ENCODE peak calls at places on chromosomes 13 and 19, in five cellular contexts. T, F, L, I and U are unnamed samples.

GRCh38 chr19:30309983-30310805 is 62.0 kb upstream of the ZNF536 start:
- DNase-seq in T (no peak), F (no peak), L (no peak), I (no peak), U (no peak)

GRCh38 chr13:23701646-23702045 is 131.4 kb downstream of the TNFRSF19 start:
- DNase-seq in T (peak; percentile 38), F (no peak), L (peak; percentile 64), I (peak; percentile 63), U (peak; percentile 91)

GRCh38 chr19:17654993-17655392 is 33.2 kb downstream of the UNC13A start:
- DNase-seq in T (peak; percentile 66), F (no peak), L (no peak), I (no peak), U (no peak)

GRCh38 chr19:48713041-48713863 is 6.3 kb downstream of the MAMSTR start:
- DNase-seq in T (peak; percentile 52), F (no peak), L (peak; percentile 52), I (no peak), U (no peak)

GRCh38 chr13:68047889-68048288 is 817.8 kb upstream of the PCDH9 start:
- DNase-seq in T (no peak), F (no peak), L (no peak), I (no peak), U (no peak)

GRCh38 chr19:39531834-39532232 is 819 bp downstream of the EID2B start:
- DNase-seq in T (no peak), F (no peak), L (peak; percentile 12), I (no peak), U (no peak)

GRCh38 chr13:98647121-98647520 is 70.2 kb upstream of the STK24 start:
- DNase-seq in T (no peak), F (no peak), L (no peak), I (no peak), U (no peak)

GRCh38 chr13:36795463-36795862 is 23.6 kb upstream of the RFXAP start:
- DNase-seq in T (no peak), F (no peak), L (no peak), I (no peak), U (no peak)

GRCh38 chr19:33407716-33408115 is 34.2 kb downstream of the CEBPG start:
- DNase-seq in T (peak; percentile 23), F (no peak), L (no peak), I (no peak), U (no peak)

DNA sequence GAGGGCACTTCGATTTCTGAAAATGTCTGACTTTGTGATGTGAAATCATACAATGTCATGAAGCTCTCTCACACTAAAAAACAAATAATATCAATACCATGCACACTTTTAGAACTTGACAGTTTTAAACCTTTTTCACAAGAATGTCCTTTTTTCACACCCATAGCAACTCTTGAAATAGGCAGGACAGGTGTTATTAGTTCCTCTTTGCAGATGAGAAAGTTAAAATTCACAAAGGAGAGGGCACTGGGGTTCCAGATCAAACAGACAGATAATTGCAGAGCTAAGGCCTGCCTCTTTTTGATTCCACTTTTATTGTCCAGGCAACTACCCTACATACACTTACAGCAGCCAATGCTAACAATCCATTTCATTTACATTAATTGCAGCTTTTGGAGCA is 142.8 kb downstream of the KLF12 start:
- DNase-seq in T (no peak), F (no peak), L (no peak), I (no peak), U (no peak)
- H3K4me3 ChIP-seq in T (no peak overlapping the region), F (no peak overlapping the region), L (no peak overlapping the region), I (no peak overlapping the region), U (no peak overlapping the region)

DNA sequence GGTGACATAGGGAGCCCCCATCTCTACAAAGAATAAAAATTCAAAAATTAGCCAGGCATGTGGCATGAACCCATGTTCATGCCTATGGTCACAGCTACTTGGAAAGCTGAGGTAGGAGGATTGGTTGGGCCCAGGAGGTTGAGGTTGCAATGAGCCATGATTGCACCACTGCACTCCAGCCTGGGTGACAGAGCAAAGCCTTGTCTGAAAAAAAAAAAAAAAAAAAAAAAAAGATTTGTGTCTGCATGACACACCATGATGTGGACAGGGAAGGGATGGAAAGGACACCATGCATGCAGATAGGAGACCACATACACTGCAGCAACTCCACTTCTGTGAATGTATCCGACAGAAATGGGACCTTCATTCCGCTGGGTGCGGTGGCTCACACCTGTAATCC is 34.0 kb upstream of the HOMER3 start:
- DNase-seq in T (no peak), F (no peak), L (peak; percentile 66), I (no peak), U (no peak)
- TF ChIP-seq CTCF in T (no peak), F (no peak), L (no peak), I (no peak), U (no peak)

GRCh38 chr19:32223106-32223505 is 122.3 kb upstream of the ZNF507 start:
- DNase-seq in T (no peak), F (no peak), L (no peak), I (no peak), U (no peak)

GRCh38 chr19:32223595-32224370 is 121.6 kb upstream of the ZNF507 start:
- DNase-seq in T (no peak), F (no peak), L (no peak), I (no peak), U (no peak)

GRCh38 chr19:32222594-32222993 is 122.8 kb upstream of the ZNF507 start:
- DNase-seq in T (no peak), F (no peak), L (no peak), I (no peak), U (no peak)

GRCh38 chr19:32227561-32228165 is 117.7 kb upstream of the ZNF507 start:
- DNase-seq in T (no peak), F (no peak), L (no peak), I (no peak), U (no peak)

GRCh38 chr19:32224371-32225244 is 120.8 kb upstream of the ZNF507 start:
- DNase-seq in T (peak; percentile 74), F (peak; percentile 82), L (peak; percentile 79), I (no peak), U (peak; percentile 24)
- H3K4me3 ChIP-seq in T (no peak overlapping the region), F (peak overlapping the region; percentile 30), L (peak overlapping the region; percentile 12), I (no peak overlapping the region), U (peak overlapping the region; percentile 13)

GRCh38 chr19:42334697-42335373 is 9.4 kb downstream of the MEGF8 start:
- DNase-seq in T (no peak), F (no peak), L (no peak), I (no peak), U (no peak)

GRCh38 chr19:42333018-42333417 is 7.6 kb downstream of the MEGF8 start:
- DNase-seq in T (no peak), F (no peak), L (no peak), I (no peak), U (no peak)

GRCh38 chr19:42330521-42330835 is 5.0 kb downstream of the MEGF8 start:
- DNase-seq in T (no peak), F (no peak), L (peak; percentile 41), I (no peak), U (no peak)

GRCh38 chr19:42333975-42334696 is 8.7 kb downstream of the MEGF8 start:
- DNase-seq in T (no peak), F (no peak), L (no peak), I (no peak), U (no peak)

GRCh38 chr19:42332059-42332458 is 6.6 kb downstream of the MEGF8 start:
- DNase-seq in T (no peak), F (no peak), L (no peak), I (no peak), U (no peak)
- TF ChIP-seq CTCF in T (no peak), F (no peak), L (no peak), I (no peak), U (no peak)

GRCh38 chr19:10510301-10510802 is 6.9 kb downstream of the S1PR5 start:
- DNase-seq in T (peak; percentile 47), F (no peak), L (no peak), I (no peak), U (no peak)
- H3K4me3 ChIP-seq in T (no peak overlapping the region), F (no peak overlapping the region), L (no peak overlapping the region), I (no peak overlapping the region), U (no peak overlapping the region)

DNA sequence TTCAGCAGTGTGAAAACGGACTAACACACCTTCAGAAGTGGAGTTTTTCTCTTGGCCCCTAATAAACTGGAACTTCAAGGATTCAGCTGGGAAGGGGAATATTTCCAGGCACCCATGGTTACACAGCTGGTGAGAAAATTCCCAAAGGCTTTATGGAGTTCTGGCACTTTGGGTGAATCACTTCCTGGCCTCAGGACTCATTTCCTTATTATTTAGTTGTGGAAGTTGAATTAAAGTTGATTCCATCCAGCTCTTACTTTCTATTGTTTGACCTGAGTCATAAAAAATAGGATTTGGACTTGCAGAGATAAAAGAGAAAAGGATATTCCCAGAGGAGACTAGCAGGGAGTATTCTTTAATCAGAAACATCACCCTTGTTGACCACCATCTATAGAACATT is 882.1 kb downstream of the UQCRFS1 start:
- DNase-seq in T (no peak), F (no peak), L (no peak), I (no peak), U (no peak)
- TF ChIP-seq CTCF in T (no peak), F (no peak), L (no peak), I (no peak), U (no peak)

GRCh38 chr13:75871059-75871458 is 234.9 kb downstream of the LMO7 start:
- DNase-seq in T (no peak), F (no peak), L (peak; percentile 29), I (no peak), U (no peak)
- H3K4me3 ChIP-seq in T (no peak overlapping the region), F (peak overlapping the region; percentile 47), L (peak overlapping the region; percentile 52), I (no peak overlapping the region), U (no peak overlapping the region)

GRCh38 chr19:45079063-45079910 is at the start of gene GEMIN7:
- DNase-seq in T (peak; percentile 88), F (peak; percentile 89), L (peak; percentile 91), I (peak; percentile 64), U (peak; percentile 76)
- TF ChIP-seq CTCF in T (no peak), F (peak; percentile 6), L (no peak), I (no peak), U (no peak)

DNA sequence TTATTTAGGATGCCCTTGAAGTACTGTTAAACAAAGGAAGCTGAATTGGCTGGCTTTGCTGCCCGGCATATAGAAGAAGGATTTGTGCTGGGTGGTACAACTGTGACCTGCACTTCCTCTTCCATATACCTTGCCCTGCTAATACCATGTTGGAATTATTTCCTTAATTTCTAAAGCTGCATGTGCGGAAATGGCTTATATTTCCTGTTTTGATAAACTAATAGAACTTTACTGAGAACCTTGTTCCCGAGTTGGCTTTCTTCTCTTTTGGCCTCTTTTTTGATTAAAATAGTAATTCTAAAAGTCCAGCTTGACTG is 41.2 kb downstream of the COL4A2 start:
- DNase-seq in T (no peak), F (no peak), L (no peak), I (no peak), U (no peak)
- H3K4me3 ChIP-seq in T (no peak overlapping the region), F (no peak overlapping the region), L (no peak overlapping the region), I (no peak overlapping the region), U (no peak overlapping the region)